ENCODE peak calls at places on chromosomes 13 and 19, in ten cellular contexts. N, E, H, Y, A, X, M, W, D and J are unnamed samples.

GRCh38 chr19:6318772-6319171 is 14.6 kb downstream of the ACER1 start:
- DNase-seq in N (no peak), E (no peak), H (no peak), Y (no peak), A (no peak), X (no peak), M (no peak), W (no peak), D (no peak), J (no peak)

GRCh38 chr13:50229935-50230334 is 214.7 kb downstream of the KCNRG start:
- DNase-seq in N (peak; percentile 23), E (no peak), H (no peak), Y (no peak), A (no peak), X (no peak), M (peak; percentile 50), W (no peak), D (no peak), J (no peak)

GRCh38 chr13:82822935-82823334 is 1059.3 kb downstream of the SLITRK1 start:
- DNase-seq in N (no peak), E (no peak), H (no peak), Y (no peak), A (no peak), X (no peak), M (no peak), W (no peak), D (peak; percentile 44), J (no peak)

GRCh38 chr13:99316657-99317244 is 9.6 kb upstream of the GPR183 start:
- DNase-seq in N (no peak), E (no peak), H (no peak), Y (no peak), A (no peak), X (no peak), M (no peak), W (no peak), D (no peak), J (no peak)

GRCh38 chr13:97975280-97975850 is 21.9 kb downstream of the IPO5 start:
- DNase-seq in N (no peak), E (no peak), H (no peak), Y (no peak), A (no peak), X (no peak), M (no peak), W (no peak), D (no peak), J (no peak)

GRCh38 chr19:39544201-39544903 is 4.4 kb upstream of the EID2 start:
- DNase-seq in N (no peak), E (no peak), H (no peak), Y (no peak), A (no peak), X (no peak), M (peak; percentile 76), W (no peak), D (no peak), J (peak; percentile 28)

GRCh38 chr19:36528194-36528920 is at the start of gene ZNF260:
- DNase-seq in N (peak; percentile 99), E (peak; percentile 85), H (peak; percentile 91), Y (peak; percentile 98), A (peak; percentile 95), X (peak; percentile 82), M (peak; percentile 98), W (peak; percentile 95), D (peak; percentile 99), J (peak; percentile 98)

GRCh38 chr19:19185853-19186728 is 5.9 kb downstream of the BORCS8 start:
- DNase-seq in N (peak; percentile 23), E (peak; percentile 33), H (no peak), Y (no peak), A (no peak), X (no peak), M (peak; percentile 39), W (no peak), D (no peak), J (peak; percentile 15)

GRCh38 chr13:40317980-40318327 is 348.5 kb downstream of the FOXO1 start:
- DNase-seq in N (no peak), E (no peak), H (no peak), Y (no peak), A (no peak), X (no peak), M (no peak), W (no peak), D (no peak), J (no peak)

GRCh38 chr19:39203372-39204341 is at the start of gene SYCN:
- DNase-seq in N (no peak), E (no peak), H (no peak), Y (no peak), A (no peak), X (no peak), M (no peak), W (no peak), D (no peak), J (no peak)

GRCh38 chr19:50266896-50267295 is 62.3 kb downstream of the KCNC3 start:
- DNase-seq in N (no peak), E (no peak), H (no peak), Y (no peak), A (no peak), X (no peak), M (no peak), W (no peak), D (no peak), J (no peak)

GRCh38 chr13:102347490-102347889 is 54.4 kb downstream of the FGF14 start:
- DNase-seq in N (peak; percentile 6), E (no peak), H (no peak), Y (no peak), A (no peak), X (no peak), M (no peak), W (no peak), D (no peak), J (no peak)

GRCh38 chr13:114064516-114065140 is 67.8 kb downstream of the RASA3 start:
- DNase-seq in N (peak; percentile 62), E (no peak), H (no peak), Y (no peak), A (no peak), X (no peak), M (peak; percentile 35), W (no peak), D (no peak), J (peak; percentile 51)

GRCh38 chr19:13906525-13906904 is 514 bp downstream of the CC2D1A start:
- DNase-seq in N (no peak), E (no peak), H (no peak), Y (no peak), A (no peak), X (no peak), M (peak; percentile 9), W (no peak), D (no peak), J (no peak)

GRCh38 chr13:40660270-40660669 is 6.2 kb downstream of the FOXO1 start:
- DNase-seq in N (no peak), E (no peak), H (no peak), Y (no peak), A (no peak), X (no peak), M (no peak), W (no peak), D (no peak), J (no peak)

GRCh38 chr13:100388923-100389322 is 199.7 kb downstream of the GGACT start:
- DNase-seq in N (no peak), E (no peak), H (no peak), Y (no peak), A (no peak), X (no peak), M (no peak), W (no peak), D (no peak), J (no peak)

GRCh38 chr19:35076657-35077056 is 35.1 kb downstream of the HPN start:
- DNase-seq in N (no peak), E (no peak), H (no peak), Y (no peak), A (no peak), X (no peak), M (no peak), W (no peak), D (no peak), J (no peak)